ENCODE peak calls at places on chromosomes 1 and 21, in ten cellular contexts. V is aorta; Q is adrenal gland; L is sciatic nerve; Z is AG08396; B is neural progenitor cell; R is D341Med; M is left ventricle myocardium inferior; D is stimulated activated CD8-positive, alpha-beta memory T cell treated with anti-CD3 and anti-CD28 coated beads, Interleukin-12 subunit alpha, Interleukin-12 subunit beta, amount 100 ng/mL, for 1 hour; O is endothelial cell. J is an unnamed sample.
A peak's percentile ranks its signal among the peaks of the same experiment; 100 is the strongest.

GRCh38 chr1:112465122-112465521 is 43.6 kb upstream of the WNT2B start:
- DNase-seq in V (peak; percentile 38), Q (peak; percentile 24), L (no peak), Z (no peak), B (no peak), R (no peak), M (no peak), D (no peak), O (no peak), J (no peak)

GRCh38 chr21:31331231-31331630 is 12.8 kb downstream of the TIAM1 start:
- DNase-seq in V (no peak), Q (no peak), L (no peak), Z (no peak), B (no peak), R (no peak), M (no peak), D (no peak), O (no peak), J (no peak)

GRCh38 chr1:109497449-109498160 is 3.7 kb downstream of the CYB561D1 start:
- DNase-seq in V (no peak), Q (no peak), L (no peak), Z (no peak), B (peak; percentile 49), R (no peak), M (no peak), D (no peak), O (no peak), J (no peak)

GRCh38 chr1:45999507-45999906 is 132.9 kb downstream of the PIK3R3 start:
- DNase-seq in V (no peak), Q (no peak), L (no peak), Z (no peak), B (no peak), R (no peak), M (no peak), D (no peak), O (no peak), J (no peak)

GRCh38 chr1:69976896-69977295 is 228.5 kb downstream of the LRRC40 start:
- DNase-seq in V (no peak), Q (no peak), L (no peak), Z (no peak), B (no peak), R (no peak), M (no peak), D (no peak), O (no peak), J (no peak)

GRCh38 chr1:117567435-117567834 is 38.4 kb upstream of the TENT5C start:
- DNase-seq in V (no peak), Q (no peak), L (no peak), Z (no peak), B (no peak), R (peak; percentile 1), M (no peak), D (no peak), O (no peak), J (no peak)

GRCh38 chr1:201849372-201850052 is 20.6 kb downstream of the IPO9 start:
- DNase-seq in V (no peak), Q (no peak), L (no peak), Z (no peak), B (no peak), R (no peak), M (no peak), D (no peak), O (no peak), J (no peak)

GRCh38 chr1:17438977-17439249 is 564 bp downstream of the RCC2 start:
- DNase-seq in V (no peak), Q (no peak), L (no peak), Z (no peak), B (no peak), R (no peak), M (no peak), D (no peak), O (peak; percentile 48), J (no peak)

GRCh38 chr1:31785947-31786290 is 21.8 kb upstream of the ADGRB2 start:
- DNase-seq in V (peak; percentile 21), Q (no peak), L (no peak), Z (no peak), B (no peak), R (peak; percentile 5), M (no peak), D (no peak), O (no peak), J (peak; percentile 10)

GRCh38 chr1:111978695-111979094 is 10.8 kb downstream of the KCND3 start:
- DNase-seq in V (no peak), Q (no peak), L (no peak), Z (no peak), B (no peak), R (no peak), M (no peak), D (no peak), O (no peak), J (no peak)

GRCh38 chr1:228938248-228938891 is 203.1 kb downstream of the RHOU start:
- DNase-seq in V (peak; percentile 69), Q (peak; percentile 12), L (no peak), Z (no peak), B (no peak), R (no peak), M (no peak), D (peak; percentile 2), O (no peak), J (no peak)

GRCh38 chr21:45574081-45574501 is 31.9 kb upstream of the SLC19A1 start:
- DNase-seq in V (no peak), Q (peak; percentile 5), L (peak; percentile 56), Z (no peak), B (no peak), R (no peak), M (peak; percentile 9), D (no peak), O (no peak), J (no peak)

GRCh38 chr1:96409087-96409486 is 312.5 kb upstream of the PTBP2 start:
- DNase-seq in V (no peak), Q (no peak), L (no peak), Z (no peak), B (no peak), R (no peak), M (peak; percentile 15), D (no peak), O (no peak), J (no peak)

GRCh38 chr1:64881281-64881680 is 85.1 kb downstream of the JAK1 start:
- DNase-seq in V (no peak), Q (no peak), L (no peak), Z (no peak), B (no peak), R (no peak), M (no peak), D (no peak), O (no peak), J (no peak)

GRCh38 chr1:178371236-178371635 is 125.5 kb downstream of the CLEC20A start:
- DNase-seq in V (no peak), Q (peak; percentile 26), L (no peak), Z (no peak), B (peak; percentile 33), R (no peak), M (no peak), D (no peak), O (peak; percentile 29), J (no peak)

GRCh38 chr1:79716481-79716880 is 710.0 kb upstream of the ADGRL4 start:
- DNase-seq in V (no peak), Q (peak; percentile 21), L (no peak), Z (no peak), B (peak; percentile 52), R (no peak), M (no peak), D (no peak), O (no peak), J (no peak)

GRCh38 chr1:157252473-157252872 is 114.3 kb upstream of the ETV3 start:
- DNase-seq in V (no peak), Q (no peak), L (no peak), Z (no peak), B (no peak), R (no peak), M (no peak), D (no peak), O (no peak), J (no peak)

GRCh38 chr1:107871687-107872086 is 93.3 kb downstream of the VAV3 start:
- DNase-seq in V (no peak), Q (no peak), L (no peak), Z (no peak), B (no peak), R (no peak), M (no peak), D (no peak), O (no peak), J (no peak)

GRCh38 chr1:63773815-63774616 is at the start of gene ROR1:
- DNase-seq in V (peak; percentile 93), Q (peak; percentile 88), L (peak; percentile 92), Z (peak; percentile 91), B (peak; percentile 94), R (peak; percentile 93), M (peak; percentile 89), D (no peak), O (peak; percentile 89), J (peak; percentile 90)

GRCh38 chr1:228236744-228237143 is 28.9 kb downstream of the OBSCN start:
- DNase-seq in V (no peak), Q (peak; percentile 59), L (no peak), Z (peak; percentile 64), B (peak; percentile 84), R (peak; percentile 45), M (no peak), D (no peak), O (peak; percentile 69), J (no peak)

GRCh38 chr1:186806477-186806876 is 22.3 kb upstream of the PLA2G4A start:
- DNase-seq in V (no peak), Q (no peak), L (no peak), Z (no peak), B (peak; percentile 33), R (peak; percentile 56), M (no peak), D (no peak), O (peak; percentile 46), J (peak; percentile 52)

GRCh38 chr1:192747305-192747704 is 61.5 kb upstream of the RGS2 start:
- DNase-seq in V (no peak), Q (no peak), L (no peak), Z (peak; percentile 27), B (no peak), R (no peak), M (no peak), D (no peak), O (no peak), J (no peak)

GRCh38 chr1:154241703-154242352 is 21.1 kb downstream of the UBAP2L start:
- DNase-seq in V (no peak), Q (no peak), L (no peak), Z (no peak), B (no peak), R (no peak), M (no peak), D (no peak), O (no peak), J (no peak)

GRCh38 chr1:194362327-194362726 is 1175.9 kb upstream of the B3GALT2 start:
- DNase-seq in V (no peak), Q (no peak), L (no peak), Z (no peak), B (no peak), R (no peak), M (no peak), D (no peak), O (no peak), J (no peak)

GRCh38 chr1:18299441-18300338 is 181.0 kb upstream of the KLHDC7A start:
- DNase-seq in V (no peak), Q (no peak), L (no peak), Z (no peak), B (peak; percentile 68), R (peak; percentile 71), M (no peak), D (no peak), O (peak; percentile 30), J (no peak)

GRCh38 chr1:63068626-63069025 is 253.7 kb upstream of the FOXD3 start:
- DNase-seq in V (no peak), Q (no peak), L (no peak), Z (no peak), B (no peak), R (no peak), M (no peak), D (no peak), O (no peak), J (no peak)

GRCh38 chr1:47646676-47647075 is 208.8 kb downstream of the FOXD2 start:
- DNase-seq in V (no peak), Q (no peak), L (no peak), Z (no peak), B (no peak), R (no peak), M (no peak), D (no peak), O (no peak), J (no peak)

GRCh38 chr1:39266269-39266668 is 61.8 kb downstream of the MACF1 start:
- DNase-seq in V (no peak), Q (no peak), L (no peak), Z (no peak), B (peak; percentile 50), R (peak; percentile 53), M (no peak), D (no peak), O (no peak), J (no peak)